ENCODE peak calls at places on chromosomes 5 and 9, in seven cellular contexts. N is astrocyte of the cerebellum; K is SK-N-MC; U is tibial artery; M is CD8-positive, alpha-beta T cell; F is foreskin fibroblast; O is activated T-cell treated with anti-CD3 and anti-CD28 coated beads for 1 hour. R is an unnamed sample.

GRCh38 chr9:71112866-71113265 is 8.6 kb downstream of the TRPM3 start:
- DNase-seq in N (no peak), K (no peak), U (no peak), M (no peak), F (no peak), O (no peak), R (no peak)

GRCh38 chr9:91536211-91536691 is 112.6 kb upstream of the NFIL3 start:
- DNase-seq in N (no peak), K (no peak), U (no peak), M (no peak), F (peak; percentile 84), O (no peak), R (no peak)

GRCh38 chr9:137482094-137482781 is 23.1 kb upstream of the NSMF start:
- DNase-seq in N (peak; percentile 81), K (no peak), U (peak; percentile 80), M (no peak), F (peak; percentile 86), O (no peak), R (no peak)

GRCh38 chr9:124479947-124480620 is 27.1 kb downstream of the NR5A1 start:
- DNase-seq in N (no peak), K (no peak), U (no peak), M (no peak), F (no peak), O (no peak), R (no peak)

GRCh38 chr9:106718996-106719395 is 144.0 kb upstream of the ZNF462 start:
- DNase-seq in N (no peak), K (no peak), U (no peak), M (no peak), F (peak; percentile 68), O (no peak), R (no peak)

GRCh38 chr5:61379677-61380076 is 47.6 kb downstream of the ZSWIM6 start:
- DNase-seq in N (no peak), K (no peak), U (no peak), M (no peak), F (no peak), O (no peak), R (no peak)

GRCh38 chr5:175418252-175418651 is 25.7 kb downstream of the DRD1 start:
- DNase-seq in N (no peak), K (no peak), U (no peak), M (no peak), F (no peak), O (no peak), R (no peak)

GRCh38 chr5:374631-375335 is 53.3 kb downstream of the AHRR start:
- DNase-seq in N (no peak), K (no peak), U (peak; percentile 49), M (no peak), F (no peak), O (no peak), R (peak; percentile 52)

GRCh38 chr5:124662261-124662781 is 84.1 kb downstream of the ZNF608 start:
- DNase-seq in N (no peak), K (no peak), U (no peak), M (no peak), F (no peak), O (no peak), R (no peak)

GRCh38 chr5:144191998-144192397 is 21.3 kb downstream of the KCTD16 start:
- DNase-seq in N (no peak), K (no peak), U (no peak), M (peak; percentile 15), F (peak; percentile 75), O (no peak), R (no peak)

GRCh38 chr5:25862276-25862675 is 1176.1 kb downstream of the CDH9 start:
- DNase-seq in N (no peak), K (no peak), U (no peak), M (no peak), F (no peak), O (no peak), R (no peak)

R was measured in ascending aorta.